ENCODE peak calls at places on chromosomes 2 and 18, in six cellular contexts. H is SK-N-SH, G is HepG2, Q is K562, L is H1, P is GM12878. A is an unnamed sample.

GRCh38 chr2:64838817-64839216 is 150.4 kb upstream of the SLC1A4 start:
- DNase-seq in Q (no peak), H (no peak), G (no peak), L (no peak), P (no peak), A (peak; percentile 97)

GRCh38 chr2:77834360-77835002 is 312.3 kb upstream of the LRRTM4 start:
- DNase-seq in G (no peak), P (no peak), L (no peak), H (no peak), Q (no peak), A (peak; percentile 4)

GRCh38 chr18:77087391-77088141 is 45.0 kb downstream of the MBP start:
- DNase-seq in H (no peak), P (no peak), G (no peak), L (peak; percentile 66), Q (no peak), A (no peak)

GRCh38 chr2:38174646-38175096 is 98.7 kb upstream of the CYP1B1 start:
- DNase-seq in Q (no peak), L (no peak), G (no peak), H (no peak), P (no peak), A (no peak)

GRCh38 chr2:240790370-240791210 is 29.4 kb downstream of the KIF1A start:
- DNase-seq in Q (no peak), P (no peak), L (no peak), H (no peak), G (no peak), A (no peak)

GRCh38 chr2:44433841-44434240 is 72.1 kb downstream of the CAMKMT start:
- DNase-seq in G (no peak), P (no peak), Q (no peak), L (no peak), H (no peak), A (no peak)

GRCh38 chr2:109343460-109343859 is 214.5 kb downstream of the SH3RF3 start:
- DNase-seq in G (no peak), Q (no peak), H (no peak), L (no peak), P (no peak), A (no peak)

GRCh38 chr18:24246143-24246542 is 107.3 kb downstream of the CABYR start:
- DNase-seq in Q (no peak), L (no peak), G (no peak), P (peak; percentile 23), H (no peak), A (no peak)

GRCh38 chr2:187266147-187266546 is 181.9 kb downstream of the CALCRL start:
- DNase-seq in L (no peak), H (no peak), P (no peak), Q (no peak), G (no peak), A (no peak)

GRCh38 chr2:222882484-222882928 is 21.7 kb downstream of the ACSL3 start:
- DNase-seq in H (no peak), P (no peak), G (no peak), Q (no peak), L (no peak), A (no peak)

DNA sequence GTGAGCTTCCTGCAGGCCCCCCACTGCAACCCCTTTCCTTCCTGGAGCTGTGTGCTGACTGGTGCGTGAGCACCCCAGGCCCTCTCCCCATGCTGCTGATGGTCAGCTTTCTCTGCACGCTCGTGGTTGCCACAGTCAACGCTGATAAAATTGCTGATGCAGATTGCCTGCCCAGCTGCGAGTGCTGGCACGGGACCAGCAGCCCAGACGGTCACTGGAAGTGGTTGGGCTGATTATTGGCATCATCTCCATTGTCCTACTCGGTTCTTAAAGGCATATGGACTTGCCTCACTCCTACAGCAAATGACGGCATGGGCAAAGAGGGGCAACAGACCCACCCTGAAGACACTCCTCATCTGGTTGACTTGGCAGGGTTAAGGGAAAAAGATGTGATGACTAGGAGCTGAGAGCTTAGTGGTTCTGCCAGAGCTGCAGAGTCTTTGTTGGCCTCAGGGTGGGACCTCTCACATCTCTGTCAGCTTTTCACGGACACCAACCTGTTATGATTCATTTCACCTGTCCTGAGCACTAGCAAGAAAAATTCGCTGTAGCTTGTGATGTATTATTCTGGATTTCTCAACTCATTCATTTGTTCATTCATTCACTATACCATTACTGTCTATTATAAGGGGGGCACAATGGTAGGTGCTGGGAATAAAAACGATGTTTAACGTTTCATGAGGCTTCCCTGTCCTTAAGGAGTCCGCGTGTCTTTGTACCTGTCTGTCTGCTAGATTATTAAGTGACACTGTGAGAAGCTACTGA is 38.4 kb downstream of the PAX8 start:
- DNase-seq in L (no peak), P (no peak), G (no peak), H (peak; percentile 89), Q (no peak), A (peak; percentile 55)
- TF ChIP-seq YY1 in L (no peak), P (no peak), G (no peak), H (no peak), Q (no peak), A (no peak)

DNA sequence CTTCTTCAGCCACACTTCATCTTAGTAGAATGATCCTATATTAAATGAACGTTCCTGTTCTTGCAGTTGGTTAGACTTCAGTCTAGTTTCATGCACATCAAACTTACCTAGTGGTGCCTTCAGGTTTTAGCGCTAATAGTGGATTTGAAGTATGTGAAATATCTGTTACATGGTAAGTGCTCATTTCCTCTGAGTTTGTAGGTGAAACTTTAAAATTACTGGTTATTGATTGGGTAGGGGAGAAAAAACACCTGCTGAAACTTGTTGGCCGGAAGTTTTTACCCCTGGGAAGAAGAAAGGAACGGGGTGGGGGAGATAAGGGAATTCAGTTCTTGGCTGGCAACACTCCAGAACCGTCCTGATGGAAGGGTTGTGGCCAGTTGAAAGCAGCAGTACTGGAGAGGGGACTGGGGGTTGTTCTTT is 112.8 kb downstream of the SPTBN1 start:
- DNase-seq in G (no peak), H (no peak), Q (peak; percentile 81), L (no peak), P (peak; percentile 87), A (no peak)
- H3K4me1 ChIP-seq in G (peaks cover 98% of the 10 kb centered on the region), H (peaks cover 50% of the 10 kb centered on the region), Q (peaks cover 15% of the 10 kb centered on the region), L (peaks cover 18% of the 10 kb centered on the region), P (peaks cover 61% of the 10 kb centered on the region), A (peaks cover 39% of the 10 kb centered on the region)

GRCh38 chr2:131006561-131006960 is 86.7 kb downstream of the FAM168B start:
- DNase-seq in G (no peak), L (no peak), P (no peak), Q (no peak), H (no peak), A (no peak)
- TF ChIP-seq JUND in G (no peak), L (no peak), P (no peak), Q (no peak), H (no peak), A (no peak)

GRCh38 chr2:170925923-170926322 is 3.1 kb upstream of the GORASP2 start:
- DNase-seq in H (no peak), L (no peak), G (no peak), P (no peak), Q (no peak), A (no peak)

GRCh38 chr2:170926743-170927297 is 2.2 kb upstream of the GORASP2 start:
- DNase-seq in P (no peak), G (no peak), H (no peak), L (no peak), Q (no peak), A (no peak)

GRCh38 chr2:170924969-170925368 is 4.1 kb upstream of the GORASP2 start:
- DNase-seq in L (no peak), G (no peak), H (no peak), P (no peak), Q (no peak), A (no peak)

GRCh38 chr2:170922683-170923494 is 6.2 kb upstream of the GORASP2 start:
- DNase-seq in L (no peak), G (no peak), P (no peak), Q (no peak), H (no peak), A (no peak)

DNA sequence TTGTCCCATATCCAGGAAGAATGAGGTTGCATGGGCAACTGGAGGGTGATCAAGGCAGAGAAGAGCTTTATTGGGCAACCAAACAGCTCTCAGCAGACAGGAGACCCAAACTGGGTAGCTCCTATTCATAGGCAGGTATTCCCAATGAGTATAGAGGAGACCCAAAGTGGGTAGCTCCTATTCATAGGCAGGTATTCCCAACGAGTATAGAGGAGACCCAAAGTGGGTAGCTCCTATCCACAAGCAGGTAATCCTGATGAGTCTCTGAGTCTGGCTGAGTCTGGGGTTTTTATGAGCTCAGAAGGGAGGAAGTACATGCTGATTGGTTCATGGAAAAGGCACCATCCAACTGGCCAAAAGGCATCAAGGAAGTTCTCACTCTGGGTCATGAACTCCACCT is 5.3 kb upstream of the GORASP2 start:
- DNase-seq in H (no peak), P (no peak), G (no peak), Q (no peak), L (no peak), A (no peak)
- TF ChIP-seq YY1 in H (no peak), P (no peak), G (no peak), Q (no peak), L (no peak), A (no peak)

DNA sequence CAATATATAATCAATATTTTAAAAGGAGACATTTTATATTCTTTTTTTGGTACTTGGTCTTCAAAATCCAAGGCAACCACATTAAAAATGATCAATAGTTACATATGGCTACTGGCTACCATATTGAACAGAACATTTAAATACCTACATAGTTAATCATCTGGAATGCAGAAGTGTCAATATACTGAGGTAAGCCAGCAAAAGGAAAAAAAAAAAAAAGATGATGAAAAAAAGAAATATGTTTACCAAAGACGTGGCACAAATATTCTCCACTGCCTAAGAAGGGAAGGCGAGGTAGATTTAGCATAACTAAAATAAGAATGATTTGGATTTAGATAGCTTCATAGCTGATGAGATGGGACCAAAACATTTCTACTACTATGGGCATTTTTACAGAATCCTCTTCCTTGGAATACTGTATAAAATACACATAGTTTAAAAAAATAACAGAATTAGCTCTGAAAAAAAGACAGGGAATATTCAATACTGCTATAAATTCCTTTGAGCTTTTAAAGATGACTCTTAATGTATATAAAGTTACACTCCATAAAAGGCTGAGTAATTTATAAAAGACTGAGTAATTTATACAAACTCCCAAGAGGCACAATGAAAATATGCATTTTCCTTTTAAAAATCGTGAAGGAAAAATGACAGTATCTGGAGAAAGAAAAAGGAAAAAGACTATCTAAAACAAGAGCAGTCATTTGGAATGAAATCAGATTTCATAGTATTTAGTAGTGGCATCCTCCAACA is 63.5 kb downstream of the CDH2 start:
- DNase-seq in Q (no peak), L (no peak), P (no peak), G (no peak), H (no peak), A (no peak)
- H3K4me1 ChIP-seq in Q (no peaks in the 10 kb centered on the region), L (peaks cover 6% of the 10 kb centered on the region), P (no peaks in the 10 kb centered on the region), G (peaks cover 67% of the 10 kb centered on the region), H (peaks cover 62% of the 10 kb centered on the region), A (peaks cover 9% of the 10 kb centered on the region)

DNA sequence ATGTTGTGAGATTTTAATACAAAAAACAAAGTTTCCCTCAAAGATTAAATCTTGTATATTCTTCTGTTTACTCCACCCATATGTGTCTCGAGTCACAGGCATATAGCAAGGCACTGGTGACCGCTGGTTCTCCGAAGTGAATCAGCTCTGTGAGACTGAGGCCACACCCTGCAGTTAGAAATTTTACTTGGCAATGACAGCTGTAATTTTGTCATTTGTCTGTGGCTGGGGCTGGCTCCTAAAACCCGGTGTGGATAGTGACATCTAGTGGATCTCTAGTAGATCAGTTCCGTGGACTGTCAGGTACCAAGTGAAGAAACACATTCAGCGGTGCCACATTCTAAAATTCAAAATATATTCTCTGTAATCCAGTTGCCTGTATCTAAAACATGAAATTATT is 278.0 kb downstream of the NEDD4L start:
- DNase-seq in L (no peak), G (peak; percentile 50), H (peak; percentile 78), P (no peak), Q (peak; percentile 78), A (peak; percentile 74)
- TF ChIP-seq JUND in L (no peak), G (no peak), H (no peak), P (no peak), Q (no peak), A (peak; percentile 26)

A was measured in HCT116.